ENCODE peak calls at places on chromosomes 7 and 10, in nine cellular contexts. One of them, this sample, is unnamed.

GRCh38 chr7:149736478-149737360 is 36.7 kb downstream of the ZNF467 start:
- DNase-seq in HepG2: no peak
- DNase-seq in AG04449: no peak
- DNase-seq in astrocyte: no peak
- DNase-seq in GM12878: no peak
- DNase-seq in fibroblast of the aortic adventitia: peak
- DNase-seq in CD8-positive, alpha-beta T cell: no peak
- DNase-seq in mucosa of descending colon: no peak
- DNase-seq in tibial artery: no peak
- DNase-seq in this sample: no peak

GRCh38 chr10:77392236-77392721 is 245.3 kb downstream of the KCNMA1 start:
- DNase-seq in HepG2: no peak
- DNase-seq in AG04449: no peak
- DNase-seq in astrocyte: peak
- DNase-seq in GM12878: no peak
- DNase-seq in fibroblast of the aortic adventitia: peak
- DNase-seq in CD8-positive, alpha-beta T cell: no peak
- DNase-seq in mucosa of descending colon: no peak
- DNase-seq in tibial artery: peak
- DNase-seq in this sample: no peak

GRCh38 chr10:73901261-73901660 is 9.7 kb upstream of the PLAU start:
- DNase-seq in HepG2: no peak
- DNase-seq in AG04449: no peak
- DNase-seq in astrocyte: no peak
- DNase-seq in GM12878: no peak
- DNase-seq in fibroblast of the aortic adventitia: no peak
- DNase-seq in CD8-positive, alpha-beta T cell: no peak
- DNase-seq in mucosa of descending colon: no peak
- DNase-seq in tibial artery: no peak
- DNase-seq in this sample: no peak

GRCh38 chr10:119818889-119819270 is 53.8 kb downstream of the MCMBP start:
- DNase-seq in HepG2: no peak
- DNase-seq in AG04449: no peak
- DNase-seq in astrocyte: no peak
- DNase-seq in GM12878: no peak
- DNase-seq in fibroblast of the aortic adventitia: no peak
- DNase-seq in CD8-positive, alpha-beta T cell: no peak
- DNase-seq in mucosa of descending colon: no peak
- DNase-seq in tibial artery: no peak
- DNase-seq in this sample: no peak

GRCh38 chr10:118569241-118569881 is 26.1 kb downstream of the PRLHR start:
- DNase-seq in HepG2: no peak
- DNase-seq in AG04449: no peak
- DNase-seq in astrocyte: no peak
- DNase-seq in GM12878: no peak
- DNase-seq in fibroblast of the aortic adventitia: peak
- DNase-seq in CD8-positive, alpha-beta T cell: no peak
- DNase-seq in mucosa of descending colon: no peak
- DNase-seq in tibial artery: no peak
- DNase-seq in this sample: no peak

GRCh38 chr10:87504307-87504666 is 406 bp upstream of the MINPP1 start:
- DNase-seq in HepG2: peak
- DNase-seq in AG04449: no peak
- DNase-seq in astrocyte: no peak
- DNase-seq in GM12878: no peak
- DNase-seq in fibroblast of the aortic adventitia: no peak
- DNase-seq in CD8-positive, alpha-beta T cell: no peak
- DNase-seq in mucosa of descending colon: no peak
- DNase-seq in tibial artery: no peak
- DNase-seq in this sample: no peak

GRCh38 chr10:16777473-16778370 is 39.5 kb downstream of the RSU1 start:
- DNase-seq in HepG2: peak
- DNase-seq in AG04449: no peak
- DNase-seq in astrocyte: peak
- DNase-seq in GM12878: no peak
- DNase-seq in fibroblast of the aortic adventitia: peak
- DNase-seq in CD8-positive, alpha-beta T cell: no peak
- DNase-seq in mucosa of descending colon: no peak
- DNase-seq in tibial artery: no peak
- DNase-seq in this sample: peak

GRCh38 chr10:89659185-89660131 is 14.4 kb upstream of the PANK1 start:
- DNase-seq in HepG2: no peak
- DNase-seq in AG04449: peak
- DNase-seq in astrocyte: peak
- DNase-seq in GM12878: peak
- DNase-seq in fibroblast of the aortic adventitia: peak
- DNase-seq in CD8-positive, alpha-beta T cell: no peak
- DNase-seq in mucosa of descending colon: no peak
- DNase-seq in tibial artery: no peak
- DNase-seq in this sample: peak

GRCh38 chr7:75762350-75762917 is 9.6 kb downstream of the CCL26 start:
- DNase-seq in HepG2: peak
- DNase-seq in AG04449: no peak
- DNase-seq in astrocyte: peak
- DNase-seq in GM12878: peak
- DNase-seq in fibroblast of the aortic adventitia: peak
- DNase-seq in CD8-positive, alpha-beta T cell: no peak
- DNase-seq in mucosa of descending colon: no peak
- DNase-seq in tibial artery: no peak
- DNase-seq in this sample: peak

GRCh38 chr7:41007351-41007751 is 695.5 kb downstream of the INHBA start:
- DNase-seq in HepG2: no peak
- DNase-seq in AG04449: no peak
- DNase-seq in astrocyte: peak
- DNase-seq in GM12878: no peak
- DNase-seq in fibroblast of the aortic adventitia: peak
- DNase-seq in CD8-positive, alpha-beta T cell: no peak
- DNase-seq in mucosa of descending colon: no peak
- DNase-seq in tibial artery: peak
- DNase-seq in this sample: no peak

GRCh38 chr7:102404005-102404861 is 8.1 kb downstream of the PRKRIP1 start:
- DNase-seq in HepG2: peak
- DNase-seq in AG04449: no peak
- DNase-seq in astrocyte: peak
- DNase-seq in GM12878: no peak
- DNase-seq in fibroblast of the aortic adventitia: peak
- DNase-seq in CD8-positive, alpha-beta T cell: peak
- DNase-seq in mucosa of descending colon: no peak
- DNase-seq in tibial artery: no peak
- DNase-seq in this sample: peak

GRCh38 chr7:105015631-105015965 is 1.6 kb downstream of the KMT2E start:
- DNase-seq in HepG2: no peak
- DNase-seq in AG04449: no peak
- DNase-seq in astrocyte: no peak
- DNase-seq in GM12878: no peak
- DNase-seq in fibroblast of the aortic adventitia: no peak
- DNase-seq in CD8-positive, alpha-beta T cell: peak
- DNase-seq in mucosa of descending colon: no peak
- DNase-seq in tibial artery: no peak
- DNase-seq in this sample: peak

GRCh38 chr10:5493698-5494097 is 5.7 kb downstream of the CALML5 start:
- DNase-seq in HepG2: peak
- DNase-seq in AG04449: no peak
- DNase-seq in astrocyte: no peak
- DNase-seq in GM12878: no peak
- DNase-seq in fibroblast of the aortic adventitia: no peak
- DNase-seq in CD8-positive, alpha-beta T cell: no peak
- DNase-seq in mucosa of descending colon: no peak
- DNase-seq in tibial artery: no peak
- DNase-seq in this sample: no peak

GRCh38 chr10:18159596-18159995 is 19.4 kb downstream of the CACNB2 start:
- DNase-seq in HepG2: no peak
- DNase-seq in AG04449: no peak
- DNase-seq in astrocyte: no peak
- DNase-seq in GM12878: no peak
- DNase-seq in fibroblast of the aortic adventitia: peak
- DNase-seq in CD8-positive, alpha-beta T cell: no peak
- DNase-seq in mucosa of descending colon: no peak
- DNase-seq in tibial artery: no peak
- DNase-seq in this sample: no peak

GRCh38 chr10:91378061-91378460 is 32.1 kb upstream of the HECTD2 start:
- DNase-seq in HepG2: no peak
- DNase-seq in AG04449: no peak
- DNase-seq in astrocyte: peak
- DNase-seq in GM12878: no peak
- DNase-seq in fibroblast of the aortic adventitia: peak
- DNase-seq in CD8-positive, alpha-beta T cell: peak
- DNase-seq in mucosa of descending colon: no peak
- DNase-seq in tibial artery: no peak
- DNase-seq in this sample: peak

GRCh38 chr7:82235710-82236109 is 207.9 kb downstream of the CACNA2D1 start:
- DNase-seq in HepG2: no peak
- DNase-seq in AG04449: no peak
- DNase-seq in astrocyte: peak
- DNase-seq in GM12878: no peak
- DNase-seq in fibroblast of the aortic adventitia: peak
- DNase-seq in CD8-positive, alpha-beta T cell: no peak
- DNase-seq in mucosa of descending colon: no peak
- DNase-seq in tibial artery: no peak
- DNase-seq in this sample: no peak

GRCh38 chr7:72538856-72539255 is 126.7 kb upstream of the CALN1 start:
- DNase-seq in HepG2: peak
- DNase-seq in AG04449: no peak
- DNase-seq in astrocyte: no peak
- DNase-seq in GM12878: no peak
- DNase-seq in fibroblast of the aortic adventitia: no peak
- DNase-seq in CD8-positive, alpha-beta T cell: no peak
- DNase-seq in mucosa of descending colon: no peak
- DNase-seq in tibial artery: no peak
- DNase-seq in this sample: no peak

GRCh38 chr10:38093816-38094157 is 350 bp upstream of the ZNF37A start:
- DNase-seq in HepG2: no peak
- DNase-seq in AG04449: no peak
- DNase-seq in astrocyte: peak
- DNase-seq in GM12878: no peak
- DNase-seq in fibroblast of the aortic adventitia: no peak
- DNase-seq in CD8-positive, alpha-beta T cell: no peak
- DNase-seq in mucosa of descending colon: no peak
- DNase-seq in tibial artery: no peak
- DNase-seq in this sample: no peak

GRCh38 chr10:61904711-61905445 is 3.4 kb downstream of the ARID5B start:
- DNase-seq in HepG2: peak
- DNase-seq in AG04449: no peak
- DNase-seq in astrocyte: peak
- DNase-seq in GM12878: peak
- DNase-seq in fibroblast of the aortic adventitia: peak
- DNase-seq in CD8-positive, alpha-beta T cell: peak
- DNase-seq in mucosa of descending colon: no peak
- DNase-seq in tibial artery: no peak
- DNase-seq in this sample: peak
- TF ChIP-seq CTCF in HepG2: peak
- TF ChIP-seq CTCF in AG04449: peak
- TF ChIP-seq CTCF in astrocyte: peak
- TF ChIP-seq CTCF in GM12878: peak
- TF ChIP-seq CTCF in fibroblast of the aortic adventitia: peak
- TF ChIP-seq CTCF in CD8-positive, alpha-beta T cell: peak
- TF ChIP-seq CTCF in mucosa of descending colon: no peak
- TF ChIP-seq CTCF in tibial artery: no peak
- TF ChIP-seq CTCF in this sample: peak

GRCh38 chr10:15374156-15374555 is 3.1 kb upstream of the FAM171A1 start:
- DNase-seq in HepG2: no peak
- DNase-seq in AG04449: no peak
- DNase-seq in astrocyte: no peak
- DNase-seq in GM12878: no peak
- DNase-seq in fibroblast of the aortic adventitia: no peak
- DNase-seq in CD8-positive, alpha-beta T cell: no peak
- DNase-seq in mucosa of descending colon: no peak
- DNase-seq in tibial artery: no peak
- DNase-seq in this sample: peak

GRCh38 chr10:15381420-15381819 is 10.3 kb upstream of the FAM171A1 start:
- DNase-seq in HepG2: peak
- DNase-seq in AG04449: no peak
- DNase-seq in astrocyte: no peak
- DNase-seq in GM12878: no peak
- DNase-seq in fibroblast of the aortic adventitia: peak
- DNase-seq in CD8-positive, alpha-beta T cell: no peak
- DNase-seq in mucosa of descending colon: no peak
- DNase-seq in tibial artery: no peak
- DNase-seq in this sample: no peak

GRCh38 chr10:15374561-15374960 is 3.5 kb upstream of the FAM171A1 start:
- DNase-seq in HepG2: no peak
- DNase-seq in AG04449: no peak
- DNase-seq in astrocyte: no peak
- DNase-seq in GM12878: no peak
- DNase-seq in fibroblast of the aortic adventitia: peak
- DNase-seq in CD8-positive, alpha-beta T cell: no peak
- DNase-seq in mucosa of descending colon: no peak
- DNase-seq in tibial artery: no peak
- DNase-seq in this sample: no peak

GRCh38 chr10:15378569-15378968 is 7.5 kb upstream of the FAM171A1 start:
- DNase-seq in HepG2: no peak
- DNase-seq in AG04449: no peak
- DNase-seq in astrocyte: no peak
- DNase-seq in GM12878: no peak
- DNase-seq in fibroblast of the aortic adventitia: no peak
- DNase-seq in CD8-positive, alpha-beta T cell: no peak
- DNase-seq in mucosa of descending colon: no peak
- DNase-seq in tibial artery: no peak
- DNase-seq in this sample: no peak

DNA sequence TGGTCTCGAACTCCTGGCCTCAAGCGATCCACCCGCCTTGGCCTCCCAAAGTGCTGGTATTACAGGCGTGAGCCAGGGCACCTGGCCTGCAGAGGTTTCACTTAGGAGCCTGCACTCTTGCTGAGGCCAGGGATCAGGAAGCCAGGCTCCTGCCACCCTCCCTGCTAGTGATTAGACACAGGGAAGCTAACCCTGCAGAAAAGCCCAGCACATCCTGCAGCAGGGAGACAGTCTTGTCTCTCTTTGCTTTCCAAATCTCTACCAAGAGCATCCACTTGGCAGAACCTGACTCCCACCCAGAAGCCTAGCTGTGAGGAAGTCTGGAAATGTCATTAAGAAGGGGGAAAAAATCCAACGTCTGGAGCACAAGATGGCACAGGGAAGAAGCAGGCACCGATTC is 8.0 kb upstream of the FAM171A1 start:
- DNase-seq in HepG2: no peak
- DNase-seq in AG04449: no peak
- DNase-seq in astrocyte: no peak
- DNase-seq in GM12878: no peak
- DNase-seq in fibroblast of the aortic adventitia: no peak
- DNase-seq in CD8-positive, alpha-beta T cell: no peak
- DNase-seq in mucosa of descending colon: no peak
- DNase-seq in tibial artery: no peak
- DNase-seq in this sample: no peak
- H3K4me3 ChIP-seq in HepG2: no peak
- H3K4me3 ChIP-seq in AG04449: no peak
- H3K4me3 ChIP-seq in astrocyte: no peak
- H3K4me3 ChIP-seq in GM12878: no peak
- H3K4me3 ChIP-seq in fibroblast of the aortic adventitia: no peak
- H3K4me3 ChIP-seq in CD8-positive, alpha-beta T cell: no peak
- H3K4me3 ChIP-seq in mucosa of descending colon: no peak
- H3K4me3 ChIP-seq in tibial artery: no peak
- H3K4me3 ChIP-seq in this sample: no peak

GRCh38 chr10:58017719-58018367 is 249.9 kb downstream of the IPMK start:
- DNase-seq in HepG2: no peak
- DNase-seq in AG04449: peak
- DNase-seq in astrocyte: peak
- DNase-seq in GM12878: no peak
- DNase-seq in fibroblast of the aortic adventitia: peak
- DNase-seq in CD8-positive, alpha-beta T cell: no peak
- DNase-seq in mucosa of descending colon: no peak
- DNase-seq in tibial artery: no peak
- DNase-seq in this sample: no peak
- TF ChIP-seq CTCF in HepG2: no peak
- TF ChIP-seq CTCF in AG04449: peak
- TF ChIP-seq CTCF in astrocyte: peak
- TF ChIP-seq CTCF in GM12878: no peak
- TF ChIP-seq CTCF in fibroblast of the aortic adventitia: peak
- TF ChIP-seq CTCF in CD8-positive, alpha-beta T cell: no peak
- TF ChIP-seq CTCF in mucosa of descending colon: no peak
- TF ChIP-seq CTCF in tibial artery: no peak
- TF ChIP-seq CTCF in this sample: no peak

GRCh38 chr10:104257235-104257634 is 2.5 kb downstream of the GSTO1 start:
- DNase-seq in HepG2: no peak
- DNase-seq in AG04449: no peak
- DNase-seq in astrocyte: no peak
- DNase-seq in GM12878: no peak
- DNase-seq in fibroblast of the aortic adventitia: no peak
- DNase-seq in CD8-positive, alpha-beta T cell: no peak
- DNase-seq in mucosa of descending colon: no peak
- DNase-seq in tibial artery: no peak
- DNase-seq in this sample: no peak
- H3K4me3 ChIP-seq in HepG2: no peak
- H3K4me3 ChIP-seq in AG04449: no peak
- H3K4me3 ChIP-seq in astrocyte: no peak
- H3K4me3 ChIP-seq in GM12878: no peak
- H3K4me3 ChIP-seq in fibroblast of the aortic adventitia: no peak
- H3K4me3 ChIP-seq in CD8-positive, alpha-beta T cell: no peak
- H3K4me3 ChIP-seq in mucosa of descending colon: no peak
- H3K4me3 ChIP-seq in tibial artery: no peak
- H3K4me3 ChIP-seq in this sample: no peak